ENCODE peak calls at places on chromosomes 12 and 14, in nine cellular contexts. One of them, this sample, is unnamed. For H3K4me1, the result is how much of the 10 kb centered on the place peaks cover.

GRCh38 chr12:85843606-85844325 is 7.6 kb upstream of the RASSF9 start:
- DNase-seq in hepatocyte: peak
- DNase-seq in neural progenitor cell: no peak
- DNase-seq in GM23248: no peak
- DNase-seq in SK-N-SH: no peak
- DNase-seq in PC-3: no peak
- DNase-seq in GM23338: no peak
- DNase-seq in OCI-LY7: no peak
- DNase-seq in HCT116: no peak
- DNase-seq in this sample: no peak

GRCh38 chr14:60736494-60736893 is 1.9 kb downstream of the MNAT1 start:
- DNase-seq in hepatocyte: peak
- DNase-seq in neural progenitor cell: peak
- DNase-seq in GM23248: peak
- DNase-seq in SK-N-SH: no peak
- DNase-seq in PC-3: peak
- DNase-seq in GM23338: peak
- DNase-seq in OCI-LY7: no peak
- DNase-seq in HCT116: no peak
- DNase-seq in this sample: no peak

GRCh38 chr12:29226621-29227020 is 77.5 kb downstream of the FAR2 start:
- DNase-seq in hepatocyte: no peak
- DNase-seq in neural progenitor cell: no peak
- DNase-seq in GM23248: peak
- DNase-seq in SK-N-SH: no peak
- DNase-seq in PC-3: peak
- DNase-seq in GM23338: no peak
- DNase-seq in OCI-LY7: no peak
- DNase-seq in HCT116: no peak
- DNase-seq in this sample: no peak

GRCh38 chr14:89091781-89092180 is 267.3 kb downstream of the TTC8 start:
- DNase-seq in hepatocyte: no peak
- DNase-seq in neural progenitor cell: no peak
- DNase-seq in GM23248: no peak
- DNase-seq in SK-N-SH: no peak
- DNase-seq in PC-3: no peak
- DNase-seq in GM23338: no peak
- DNase-seq in OCI-LY7: no peak
- DNase-seq in HCT116: no peak
- DNase-seq in this sample: no peak

GRCh38 chr14:23183479-23183878 is at the start of gene SLC7A8:
- DNase-seq in hepatocyte: peak
- DNase-seq in neural progenitor cell: peak
- DNase-seq in GM23248: peak
- DNase-seq in SK-N-SH: no peak
- DNase-seq in PC-3: peak
- DNase-seq in GM23338: peak
- DNase-seq in OCI-LY7: peak
- DNase-seq in HCT116: peak
- DNase-seq in this sample: no peak

GRCh38 chr12:4355843-4356327 is 23.6 kb downstream of the FGF23 start:
- DNase-seq in hepatocyte: peak
- DNase-seq in neural progenitor cell: peak
- DNase-seq in GM23248: peak
- DNase-seq in SK-N-SH: peak
- DNase-seq in PC-3: peak
- DNase-seq in GM23338: peak
- DNase-seq in OCI-LY7: peak
- DNase-seq in HCT116: peak
- DNase-seq in this sample: peak

GRCh38 chr12:54050479-54050805 is 3.2 kb upstream of the HOXC4 start:
- DNase-seq in hepatocyte: no peak
- DNase-seq in neural progenitor cell: peak
- DNase-seq in GM23248: no peak
- DNase-seq in SK-N-SH: no peak
- DNase-seq in PC-3: no peak
- DNase-seq in GM23338: no peak
- DNase-seq in OCI-LY7: no peak
- DNase-seq in HCT116: no peak
- DNase-seq in this sample: no peak

GRCh38 chr14:85554106-85554505 is 24.2 kb downstream of the FLRT2 start:
- DNase-seq in hepatocyte: no peak
- DNase-seq in neural progenitor cell: no peak
- DNase-seq in GM23248: no peak
- DNase-seq in SK-N-SH: no peak
- DNase-seq in PC-3: no peak
- DNase-seq in GM23338: no peak
- DNase-seq in OCI-LY7: no peak
- DNase-seq in HCT116: no peak
- DNase-seq in this sample: no peak

GRCh38 chr12:105233045-105233905 is 2.7 kb downstream of the APPL2 start:
- DNase-seq in hepatocyte: no peak
- DNase-seq in neural progenitor cell: no peak
- DNase-seq in GM23248: peak
- DNase-seq in SK-N-SH: no peak
- DNase-seq in PC-3: no peak
- DNase-seq in GM23338: no peak
- DNase-seq in OCI-LY7: no peak
- DNase-seq in HCT116: no peak
- DNase-seq in this sample: no peak
- H3K4me1 ChIP-seq in hepatocyte: half or more
- H3K4me1 ChIP-seq in neural progenitor cell: under half
- H3K4me1 ChIP-seq in GM23248: half or more
- H3K4me1 ChIP-seq in SK-N-SH: under half
- H3K4me1 ChIP-seq in PC-3: under half
- H3K4me1 ChIP-seq in GM23338: under half
- H3K4me1 ChIP-seq in OCI-LY7: under half
- H3K4me1 ChIP-seq in HCT116: under half
- H3K4me1 ChIP-seq in this sample: under half

GRCh38 chr14:43169722-43170121 is 1337.4 kb downstream of the FSCB start:
- DNase-seq in hepatocyte: no peak
- DNase-seq in neural progenitor cell: no peak
- DNase-seq in GM23248: no peak
- DNase-seq in SK-N-SH: no peak
- DNase-seq in PC-3: no peak
- DNase-seq in GM23338: no peak
- DNase-seq in OCI-LY7: no peak
- DNase-seq in HCT116: no peak
- DNase-seq in this sample: no peak

GRCh38 chr14:43161477-43161876 is 1345.6 kb downstream of the FSCB start:
- DNase-seq in hepatocyte: no peak
- DNase-seq in neural progenitor cell: no peak
- DNase-seq in GM23248: no peak
- DNase-seq in SK-N-SH: no peak
- DNase-seq in PC-3: no peak
- DNase-seq in GM23338: no peak
- DNase-seq in OCI-LY7: no peak
- DNase-seq in HCT116: no peak
- DNase-seq in this sample: no peak

GRCh38 chr14:43168374-43168925 is 1338.6 kb downstream of the FSCB start:
- DNase-seq in hepatocyte: peak
- DNase-seq in neural progenitor cell: no peak
- DNase-seq in GM23248: no peak
- DNase-seq in SK-N-SH: no peak
- DNase-seq in PC-3: no peak
- DNase-seq in GM23338: no peak
- DNase-seq in OCI-LY7: no peak
- DNase-seq in HCT116: no peak
- DNase-seq in this sample: no peak

GRCh38 chr14:43165651-43166050 is 1341.4 kb downstream of the FSCB start:
- DNase-seq in hepatocyte: peak
- DNase-seq in neural progenitor cell: no peak
- DNase-seq in GM23248: no peak
- DNase-seq in SK-N-SH: no peak
- DNase-seq in PC-3: peak
- DNase-seq in GM23338: no peak
- DNase-seq in OCI-LY7: no peak
- DNase-seq in HCT116: no peak
- DNase-seq in this sample: no peak

DNA sequence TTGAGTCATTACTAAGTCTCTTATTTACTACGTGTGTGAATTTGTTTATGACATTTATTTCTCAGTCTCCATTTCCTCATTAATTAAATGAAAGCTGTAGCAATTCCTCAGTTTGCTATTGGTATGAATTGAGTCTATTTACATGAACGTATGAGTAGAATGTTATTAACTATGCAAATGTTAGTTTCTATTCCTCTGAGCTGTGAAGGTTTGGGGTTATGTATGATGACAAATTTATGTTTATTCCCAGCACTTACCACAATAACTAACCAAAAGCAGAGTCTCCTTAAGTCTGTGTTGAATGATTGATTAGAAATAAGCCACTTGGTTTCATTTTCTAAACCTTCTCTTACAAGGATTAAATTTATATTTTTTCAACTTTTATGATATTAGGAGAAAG is 1340.9 kb downstream of the FSCB start:
- DNase-seq in hepatocyte: no peak
- DNase-seq in neural progenitor cell: no peak
- DNase-seq in GM23248: no peak
- DNase-seq in SK-N-SH: no peak
- DNase-seq in PC-3: no peak
- DNase-seq in GM23338: no peak
- DNase-seq in OCI-LY7: no peak
- DNase-seq in HCT116: no peak
- DNase-seq in this sample: no peak
- TF ChIP-seq EZH2phosphoT487 in hepatocyte: no peak
- TF ChIP-seq EZH2phosphoT487 in neural progenitor cell: no peak
- TF ChIP-seq EZH2phosphoT487 in GM23248: no peak
- TF ChIP-seq EZH2phosphoT487 in SK-N-SH: no peak
- TF ChIP-seq EZH2phosphoT487 in PC-3: no peak
- TF ChIP-seq EZH2phosphoT487 in GM23338: no peak
- TF ChIP-seq EZH2phosphoT487 in OCI-LY7: no peak
- TF ChIP-seq EZH2phosphoT487 in HCT116: no peak
- TF ChIP-seq EZH2phosphoT487 in this sample: no peak

DNA sequence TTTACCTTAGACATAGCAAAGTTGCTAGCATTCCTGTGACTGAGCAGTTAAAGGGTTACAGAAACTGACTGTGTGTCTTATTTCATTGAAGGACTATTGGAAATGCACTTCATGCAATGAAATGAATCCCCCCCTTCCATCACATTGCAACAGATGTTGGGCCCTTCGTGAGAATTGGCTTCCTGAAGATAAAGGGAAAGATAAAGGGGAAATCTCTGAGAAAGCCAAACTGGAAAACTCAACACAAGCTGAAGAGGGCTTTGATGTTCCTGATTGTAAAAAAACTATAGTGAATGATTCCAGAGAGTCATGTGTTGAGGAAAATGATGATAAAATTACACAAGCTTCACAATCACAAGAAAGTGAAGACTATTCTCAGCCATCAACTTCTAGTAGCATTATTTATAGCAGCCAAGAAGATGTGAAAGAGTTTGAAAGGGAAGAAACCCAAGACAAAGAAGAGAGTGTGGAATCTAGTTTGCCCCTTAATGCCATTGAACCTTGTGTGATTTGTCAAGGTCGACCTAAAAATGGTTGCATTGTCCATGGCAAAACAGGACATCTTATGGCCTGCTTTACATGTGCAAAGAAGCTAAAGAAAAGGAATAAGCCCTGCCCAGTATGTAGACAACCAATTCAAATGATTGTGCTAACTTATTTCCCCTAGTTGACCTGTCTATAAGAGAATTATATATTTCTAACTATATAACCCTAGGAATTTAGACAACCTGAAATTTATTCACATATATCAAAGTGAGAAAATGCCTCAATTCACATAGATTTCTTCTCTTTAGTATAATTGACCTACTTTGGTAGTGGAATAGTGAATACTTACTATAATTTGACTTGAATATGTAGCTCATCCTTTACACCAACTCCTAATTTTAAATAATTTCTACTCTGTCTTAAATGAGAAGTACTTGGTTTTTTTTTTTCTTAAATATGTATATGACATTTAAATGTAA is 31.5 kb downstream of the MDM2 start:
- DNase-seq in hepatocyte: no peak
- DNase-seq in neural progenitor cell: no peak
- DNase-seq in GM23248: no peak
- DNase-seq in SK-N-SH: no peak
- DNase-seq in PC-3: no peak
- DNase-seq in GM23338: no peak
- DNase-seq in OCI-LY7: no peak
- DNase-seq in HCT116: no peak
- DNase-seq in this sample: no peak
- H3K4me1 ChIP-seq in hepatocyte: under half
- H3K4me1 ChIP-seq in neural progenitor cell: under half
- H3K4me1 ChIP-seq in GM23248: under half
- H3K4me1 ChIP-seq in SK-N-SH: under half
- H3K4me1 ChIP-seq in PC-3: under half
- H3K4me1 ChIP-seq in GM23338: under half
- H3K4me1 ChIP-seq in OCI-LY7: under half
- H3K4me1 ChIP-seq in HCT116: under half
- H3K4me1 ChIP-seq in this sample: under half

DNA sequence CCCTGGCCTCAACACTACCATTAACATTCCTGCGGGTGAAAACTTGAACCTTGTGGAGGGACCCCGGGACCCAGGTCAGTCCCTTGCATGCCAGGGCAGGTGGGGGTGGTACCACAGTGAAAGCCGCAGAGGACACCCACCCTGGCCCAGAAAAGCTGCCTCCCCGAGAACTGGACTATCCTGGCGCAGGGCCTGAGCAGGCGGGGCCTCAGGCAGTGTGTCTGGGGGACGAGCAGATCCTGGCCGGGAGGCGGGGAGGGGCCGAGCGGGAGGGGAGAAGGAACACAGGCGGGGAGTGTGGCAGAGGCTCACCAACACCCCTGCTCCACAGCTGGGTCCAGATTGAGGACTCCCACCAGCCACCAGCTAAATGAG is 10.0 kb downstream of the AHNAK2 start:
- DNase-seq in hepatocyte: peak
- DNase-seq in neural progenitor cell: peak
- DNase-seq in GM23248: peak
- DNase-seq in SK-N-SH: peak
- DNase-seq in PC-3: peak
- DNase-seq in GM23338: peak
- DNase-seq in OCI-LY7: no peak
- DNase-seq in HCT116: no peak
- DNase-seq in this sample: no peak
- TF ChIP-seq EZH2phosphoT487 in hepatocyte: no peak
- TF ChIP-seq EZH2phosphoT487 in neural progenitor cell: no peak
- TF ChIP-seq EZH2phosphoT487 in GM23248: no peak
- TF ChIP-seq EZH2phosphoT487 in SK-N-SH: no peak
- TF ChIP-seq EZH2phosphoT487 in PC-3: no peak
- TF ChIP-seq EZH2phosphoT487 in GM23338: no peak
- TF ChIP-seq EZH2phosphoT487 in OCI-LY7: no peak
- TF ChIP-seq EZH2phosphoT487 in HCT116: no peak
- TF ChIP-seq EZH2phosphoT487 in this sample: no peak

GRCh38 chr12:62260733-62261683 is 804 bp downstream of the USP15 start:
- DNase-seq in hepatocyte: peak
- DNase-seq in neural progenitor cell: peak
- DNase-seq in GM23248: peak
- DNase-seq in SK-N-SH: peak
- DNase-seq in PC-3: peak
- DNase-seq in GM23338: peak
- DNase-seq in OCI-LY7: peak
- DNase-seq in HCT116: peak
- DNase-seq in this sample: peak
- H3K4me1 ChIP-seq in hepatocyte: under half
- H3K4me1 ChIP-seq in neural progenitor cell: under half
- H3K4me1 ChIP-seq in GM23248: under half
- H3K4me1 ChIP-seq in SK-N-SH: under half
- H3K4me1 ChIP-seq in PC-3: under half
- H3K4me1 ChIP-seq in GM23338: under half
- H3K4me1 ChIP-seq in OCI-LY7: under half
- H3K4me1 ChIP-seq in HCT116: under half
- H3K4me1 ChIP-seq in this sample: under half